ENCODE peak calls at places on chromosomes 13 and 19, in nine cellular contexts. V is upper lobe of right lung; A is NT2/D1; I is RWPE2; Q is naive thymus-derived CD4-positive, alpha-beta T cell; R is neuronal stem cell; F is CD4-positive, alpha-beta memory T cell; J is transverse colon; M is SK-N-SH. S is an unnamed sample.

GRCh38 chr19:28737021-28737525 is 475.9 kb downstream of the UQCRFS1 start:
- DNase-seq in A (no peak), M (no peak), J (no peak), V (no peak), Q (no peak), R (no peak), I (no peak), F (no peak), S (peak; percentile 24)

GRCh38 chr19:41298327-41298964 is 11.5 kb upstream of the CCDC97 start:
- DNase-seq in A (peak; percentile 33), F (peak; percentile 80), J (peak; percentile 78), M (no peak), R (no peak), I (no peak), Q (no peak), V (peak; percentile 88), S (peak; percentile 91)

GRCh38 chr13:65656740-65657329 is 1573.3 kb downstream of the PCDH9 start:
- DNase-seq in Q (no peak), I (no peak), V (no peak), J (no peak), R (no peak), M (no peak), F (no peak), A (no peak), S (no peak)

GRCh38 chr13:41428155-41428554 is 29.2 kb upstream of the RGCC start:
- DNase-seq in A (no peak), R (peak; percentile 6), F (peak; percentile 42), Q (peak; percentile 35), M (peak; percentile 65), V (no peak), I (no peak), J (no peak), S (no peak)

GRCh38 chr19:55048446-55048845 is 10.4 kb upstream of the GP6 start:
- DNase-seq in R (no peak), M (no peak), J (no peak), V (no peak), Q (no peak), I (no peak), A (no peak), F (no peak), S (no peak)

GRCh38 chr13:38686635-38687245 is at the start of gene FREM2:
- DNase-seq in V (peak; percentile 86), F (no peak), J (peak; percentile 33), M (no peak), R (peak; percentile 92), I (peak; percentile 48), Q (no peak), A (peak; percentile 84), S (no peak)

GRCh38 chr13:113637262-113638160 is 20.5 kb downstream of the ATP4B start:
- DNase-seq in F (no peak), R (no peak), Q (no peak), M (no peak), V (peak; percentile 46), A (no peak), J (peak; percentile 4), I (no peak), S (no peak)

GRCh38 chr13:34011552-34012085 is 193.7 kb downstream of the RFC3 start:
- DNase-seq in M (no peak), R (no peak), V (no peak), Q (no peak), I (no peak), F (no peak), J (no peak), A (no peak), S (no peak)

GRCh38 chr19:7933411-7933810 is 7.5 kb upstream of the CTXN1 start:
- DNase-seq in A (no peak), J (no peak), F (no peak), M (peak; percentile 53), I (no peak), Q (no peak), R (no peak), V (no peak), S (no peak)

GRCh38 chr19:10812902-10813404 is 23.1 kb downstream of the TMED1 start:
- DNase-seq in V (no peak), J (peak; percentile 34), F (no peak), M (no peak), I (no peak), A (no peak), Q (no peak), R (no peak), S (peak; percentile 93)

GRCh38 chr19:15829277-15829770 is 13.9 kb upstream of the OR10H1 start:
- DNase-seq in V (no peak), I (no peak), J (no peak), F (no peak), Q (no peak), M (no peak), R (no peak), A (no peak), S (no peak)

GRCh38 chr19:44345969-44346368 is 10.5 kb downstream of the ZNF112 start:
- DNase-seq in J (no peak), M (no peak), I (no peak), Q (no peak), F (no peak), R (no peak), V (no peak), A (no peak), S (no peak)

GRCh38 chr19:5220866-5221265 is 119.7 kb downstream of the PTPRS start:
- DNase-seq in F (no peak), V (no peak), A (no peak), M (no peak), I (no peak), Q (no peak), R (no peak), J (no peak), S (no peak)

GRCh38 chr19:5218255-5218855 is 122.3 kb downstream of the PTPRS start:
- DNase-seq in I (no peak), Q (no peak), F (no peak), J (no peak), R (no peak), V (no peak), M (no peak), A (no peak), S (no peak)

GRCh38 chr19:5220361-5220760 is 120.3 kb downstream of the PTPRS start:
- DNase-seq in I (no peak), J (no peak), F (no peak), A (no peak), M (no peak), R (no peak), V (no peak), Q (no peak), S (no peak)

GRCh38 chr19:5219551-5220304 is 120.9 kb downstream of the PTPRS start:
- DNase-seq in M (no peak), I (no peak), R (no peak), J (no peak), A (no peak), F (no peak), Q (no peak), V (no peak), S (no peak)

GRCh38 chr19:5218963-5219530 is 121.6 kb downstream of the PTPRS start:
- DNase-seq in V (no peak), I (no peak), A (no peak), M (no peak), F (no peak), Q (no peak), R (no peak), J (no peak), S (no peak)
- H3K36me3 ChIP-seq in V (peaks cover 48% of the 10 kb centered on the region), I (no peaks in the 10 kb centered on the region), A (peaks cover 86% of the 10 kb centered on the region), M (peaks cover 43% of the 10 kb centered on the region), F (no peaks in the 10 kb centered on the region), Q (no peaks in the 10 kb centered on the region), R (peaks cover 85% of the 10 kb centered on the region), J (peaks cover 16% of the 10 kb centered on the region), S (peaks cover 66% of the 10 kb centered on the region)

DNA sequence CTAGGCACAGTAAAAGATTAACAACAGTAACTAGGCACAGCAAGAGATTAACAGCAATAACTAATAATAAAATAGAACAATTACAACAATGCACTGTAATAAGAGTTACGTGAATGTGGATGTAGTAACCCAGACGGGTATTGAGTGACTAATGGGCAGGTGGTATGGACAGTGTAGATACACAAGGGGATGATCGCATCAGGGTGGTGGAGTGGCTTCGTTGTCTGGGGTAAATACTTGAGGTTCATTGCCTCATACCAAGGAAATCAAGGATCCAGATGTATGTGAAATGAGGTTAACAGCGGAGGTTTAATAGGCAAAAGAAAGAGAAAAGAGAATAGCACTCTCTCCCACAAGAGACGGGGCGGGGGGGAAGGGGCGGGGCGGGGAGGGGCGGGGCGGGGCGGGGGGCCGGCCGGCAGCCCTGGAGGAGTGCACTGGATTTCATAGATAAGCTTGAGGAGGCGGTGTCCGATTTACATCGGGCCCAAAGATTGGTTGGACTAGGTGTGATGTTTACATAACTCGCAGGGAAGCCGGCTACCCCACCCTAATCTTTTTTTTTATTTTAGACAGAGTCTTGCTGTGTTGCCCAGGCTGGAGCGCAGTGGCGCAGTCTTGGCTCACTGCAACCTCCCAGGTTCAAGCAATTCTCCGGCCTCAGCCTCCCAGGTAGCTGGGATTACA is 106.3 kb downstream of the KCTD15 start:
- DNase-seq in Q (no peak), R (no peak), J (no peak), V (no peak), I (no peak), F (no peak), M (peak; percentile 76), A (no peak), S (no peak)
- H3K36me3 ChIP-seq in Q (no peaks in the 10 kb centered on the region), R (no peaks in the 10 kb centered on the region), J (no peaks in the 10 kb centered on the region), V (no peaks in the 10 kb centered on the region), I (no peaks in the 10 kb centered on the region), F (no peaks in the 10 kb centered on the region), M (no peaks in the 10 kb centered on the region), A (no peaks in the 10 kb centered on the region), S (no peaks in the 10 kb centered on the region)

DNA sequence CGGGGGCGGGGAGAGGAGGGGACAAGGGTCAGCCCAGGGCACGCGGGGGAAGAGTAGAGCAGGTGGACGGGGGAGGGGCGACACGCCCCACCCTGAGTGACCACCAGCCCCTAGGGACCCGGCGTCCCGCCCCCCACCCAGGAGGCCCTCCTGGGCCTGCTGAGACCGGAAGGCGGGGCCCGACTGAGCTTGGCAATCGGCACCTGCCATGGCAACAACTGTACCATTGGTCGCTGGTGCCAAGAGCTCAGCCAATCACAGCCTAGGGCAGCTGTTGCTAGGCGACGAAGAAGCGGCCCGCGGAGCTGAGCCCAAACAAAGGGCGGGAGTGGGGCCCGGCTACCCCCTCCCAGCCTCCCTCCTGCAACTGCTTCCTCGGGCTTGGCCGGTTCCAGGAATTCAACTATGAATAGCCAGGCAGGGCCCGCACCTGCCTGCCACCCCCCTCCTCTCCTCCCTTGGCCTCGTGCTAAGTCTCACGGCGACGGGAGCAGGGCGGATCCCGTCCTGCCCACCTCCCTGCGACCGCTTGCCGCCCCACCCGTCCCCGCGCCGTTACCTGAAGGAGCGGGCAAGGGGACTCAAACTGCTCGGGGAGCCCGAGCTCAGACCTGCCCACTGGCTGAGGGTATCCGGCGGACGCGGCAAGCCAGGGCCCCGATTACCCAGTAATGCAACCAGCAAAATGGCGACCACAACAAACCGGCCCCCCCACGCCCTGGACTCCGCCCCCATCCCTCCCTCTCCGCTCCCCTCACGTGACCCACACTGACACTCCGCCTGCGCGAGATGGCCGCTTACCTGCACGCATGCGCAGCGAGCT is at the start of gene DYRK1B:
- DNase-seq in F (peak; percentile 98), R (peak; percentile 96), A (peak; percentile 91), Q (peak; percentile 90), M (peak; percentile 99), J (peak; percentile 98), I (peak; percentile 97), V (peak; percentile 99), S (peak; percentile 96)
- H3K36me3 ChIP-seq in F (peaks cover 41% of the 10 kb centered on the region), R (peaks cover 44% of the 10 kb centered on the region), A (peaks cover 79% of the 10 kb centered on the region), Q (peaks cover 18% of the 10 kb centered on the region), M (peaks cover 47% of the 10 kb centered on the region), J (peaks cover 32% of the 10 kb centered on the region), I (peaks cover 62% of the 10 kb centered on the region), V (peaks cover 69% of the 10 kb centered on the region), S (peaks cover 46% of the 10 kb centered on the region)

DNA sequence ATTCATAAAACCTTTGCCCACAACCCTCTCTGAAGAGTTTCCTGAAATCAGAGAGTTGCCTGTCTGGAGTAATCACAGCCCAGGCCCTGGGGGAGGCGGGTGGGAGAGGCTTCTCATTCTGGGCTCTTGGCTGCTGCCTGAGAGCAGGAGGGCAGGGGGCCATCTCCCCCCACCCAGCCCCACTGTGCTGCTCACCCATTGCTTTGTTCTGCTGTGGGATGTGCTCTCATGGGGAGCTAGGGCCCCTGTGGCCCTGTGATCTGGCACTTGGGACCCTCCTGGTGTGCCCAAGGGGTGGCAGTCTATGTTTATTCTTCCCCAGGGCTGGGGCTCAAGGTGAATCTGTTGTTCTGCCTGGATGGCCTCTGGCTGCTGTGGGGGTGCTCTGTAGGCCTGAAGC is 6.1 kb downstream of the KCTD15 start:
- DNase-seq in A (no peak), R (no peak), F (no peak), J (no peak), I (no peak), V (no peak), Q (no peak), M (no peak), S (no peak)
- H3K36me3 ChIP-seq in A (peaks cover 81% of the 10 kb centered on the region), R (peaks cover 51% of the 10 kb centered on the region), F (no peaks in the 10 kb centered on the region), J (no peaks in the 10 kb centered on the region), I (peaks cover 49% of the 10 kb centered on the region), V (peaks cover 28% of the 10 kb centered on the region), Q (no peaks in the 10 kb centered on the region), M (no peaks in the 10 kb centered on the region), S (peaks cover 48% of the 10 kb centered on the region)